ENCODE peak calls at places on chromosomes 4 and X, in eight cellular contexts. Y, R, Z, O, P, K, C and H are unnamed samples.

GRCh38 chr4:171650543-171650942 is 162.7 kb upstream of the GALNTL6 start:
- DNase-seq in Z (no peak), C (peak), Y (no peak), R (no peak), P (no peak), K (no peak), O (no peak), H (no peak)

GRCh38 chr4:63302078-63302477 is 1107.2 kb downstream of the TECRL start:
- DNase-seq in Y (no peak), R (no peak), C (no peak), O (no peak), Z (no peak), K (no peak), P (no peak), H (no peak)

GRCh38 chrX:30659421-30659820 is 6.2 kb downstream of the GK start:
- DNase-seq in Z (no peak), Y (no peak), P (peak), R (peak), C (no peak), O (peak), K (no peak), H (peak)

GRCh38 chrX:149829751-149830191 is 48.0 kb downstream of the MAGEA9 start:
- DNase-seq in K (no peak), O (no peak), P (no peak), C (peak), Y (no peak), R (peak), Z (no peak), H (peak)

GRCh38 chr4:39044947-39045734 is 12.9 kb upstream of the TMEM156 start:
- DNase-seq in P (peak), Y (no peak), C (peak), O (peak), Z (peak), R (no peak), K (peak), H (no peak)

GRCh38 chr4:71487324-71487677 is 148.5 kb downstream of the SLC4A4 start:
- DNase-seq in C (peak), P (no peak), O (no peak), Z (no peak), K (no peak), R (no peak), Y (no peak), H (no peak)

GRCh38 chrX:150038977-150039599 is 100.8 kb upstream of the EOLA2 start:
- DNase-seq in O (peak), P (no peak), Z (no peak), Y (no peak), C (no peak), K (no peak), R (peak), H (no peak)

GRCh38 chr4:186104114-186104894 is at the start of gene FAM149A:
- DNase-seq in Z (peak), C (peak), R (no peak), K (peak), P (no peak), O (peak), Y (peak), H (no peak)

GRCh38 chr4:1564535-1565375 is 119.4 kb downstream of the FAM53A start:
- DNase-seq in Z (peak), K (no peak), Y (no peak), R (no peak), C (no peak), P (no peak), O (no peak), H (no peak)

GRCh38 chr4:73308286-73308685 is 49.7 kb upstream of the ANKRD17 start:
- DNase-seq in R (peak), C (peak), K (no peak), Y (no peak), Z (no peak), P (peak), O (peak), H (peak)

GRCh38 chr4:24589448-24589847 is 5.1 kb upstream of the DHX15 start:
- DNase-seq in C (no peak), R (no peak), O (no peak), Y (no peak), Z (no peak), P (no peak), K (no peak), H (no peak)

GRCh38 chr4:147567276-147567675 is 49.9 kb upstream of the TMEM184C start:
- DNase-seq in O (no peak), Z (no peak), Y (no peak), P (no peak), R (no peak), K (no peak), C (no peak), H (no peak)

GRCh38 chr4:76703676-76704075 is 194.3 kb downstream of the SOWAHB start:
- DNase-seq in O (peak), P (no peak), Y (no peak), K (no peak), C (no peak), R (no peak), Z (no peak), H (no peak)

GRCh38 chrX:132957211-132958085 is 981 bp downstream of the HS6ST2 start:
- DNase-seq in Y (no peak), K (no peak), Z (peak), C (peak), O (peak), P (no peak), R (no peak), H (no peak)

GRCh38 chr4:163111588-163111987 is 55.1 kb downstream of the NAF1 start:
- DNase-seq in R (peak), C (peak), O (peak), Y (no peak), K (no peak), P (peak), Z (no peak), H (peak)

GRCh38 chr4:174012135-174012923 is 271.1 kb downstream of the FBXO8 start:
- DNase-seq in Y (no peak), P (no peak), O (peak), K (no peak), R (no peak), C (no peak), Z (no peak), H (no peak)

GRCh38 chrX:78199851-78200250 is 60.4 kb upstream of the TAF9B start:
- DNase-seq in O (peak), R (peak), K (peak), Z (no peak), C (peak), Y (no peak), P (no peak), H (no peak)

GRCh38 chr4:6674500-6675149 is 19.1 kb upstream of the S100P start:
- DNase-seq in P (no peak), R (peak), O (no peak), C (peak), Y (no peak), K (peak), Z (no peak), H (no peak)

GRCh38 chr4:119490335-119490734 is 138.3 kb downstream of the PDE5A start:
- DNase-seq in P (no peak), C (peak), Z (no peak), Y (no peak), R (peak), K (no peak), O (no peak), H (no peak)

GRCh38 chrX:6149231-6149870 is 79.3 kb downstream of the NLGN4X start:
- DNase-seq in C (no peak), K (no peak), P (no peak), R (no peak), O (no peak), Z (no peak), Y (no peak), H (no peak)

GRCh38 chr4:173698557-173699262 is 168.7 kb upstream of the HAND2 start:
- DNase-seq in O (peak), K (no peak), R (no peak), P (peak), Y (no peak), Z (peak), C (no peak), H (no peak)

GRCh38 chr4:39820186-39820585 is 122.2 kb downstream of the UBE2K start:
- DNase-seq in R (no peak), C (peak), P (no peak), Z (no peak), Y (no peak), K (no peak), O (no peak), H (no peak)

GRCh38 chrX:11215191-11215921 is 77.9 kb upstream of the AMELX start:
- DNase-seq in O (no peak), P (no peak), Y (no peak), R (no peak), Z (no peak), K (no peak), C (peak), H (no peak)

GRCh38 chr4:167868163-167868562 is 224.2 kb upstream of the ANXA10 start:
- DNase-seq in O (no peak), Z (no peak), K (no peak), R (peak), C (no peak), P (no peak), Y (no peak), H (no peak)

GRCh38 chr4:169342159-169342865 is 71.6 kb upstream of the SH3RF1 start:
- DNase-seq in C (no peak), P (no peak), Z (no peak), K (no peak), Y (no peak), O (no peak), R (no peak), H (no peak)

GRCh38 chr4:25970691-25971427 is 56.8 kb downstream of the SMIM20 start:
- DNase-seq in K (no peak), C (no peak), O (no peak), Z (no peak), R (no peak), Y (no peak), P (no peak), H (no peak)

GRCh38 chr4:134117785-134118184 is 83.8 kb downstream of the PABPC4L start:
- DNase-seq in Y (no peak), K (no peak), C (no peak), R (no peak), P (no peak), Z (no peak), O (no peak), H (no peak)